ENCODE peak calls at places on chromosome 3, in eight cellular contexts. One of them, this sample, is unnamed. For H3K4me1, the result is how much of the 10 kb centered on the place peaks cover.

GRCh38 chr3:119352863-119353527 is 58.8 kb downstream of the ARHGAP31 start:
- DNase-seq in suprapubic skin: no peak
- DNase-seq in keratinocyte: no peak
- DNase-seq in Panc1: no peak
- DNase-seq in cardiac muscle cell: peak
- DNase-seq in A549: peak
- DNase-seq in mesenchymal stem cell: peak
- DNase-seq in heart right ventricle: no peak
- DNase-seq in this sample: no peak

GRCh38 chr3:118792191-118792590 is 242.5 kb downstream of the IGSF11 start:
- DNase-seq in suprapubic skin: no peak
- DNase-seq in keratinocyte: no peak
- DNase-seq in Panc1: no peak
- DNase-seq in cardiac muscle cell: no peak
- DNase-seq in A549: no peak
- DNase-seq in mesenchymal stem cell: no peak
- DNase-seq in heart right ventricle: no peak
- DNase-seq in this sample: no peak

GRCh38 chr3:25350741-25351140 is 77.3 kb upstream of the RARB start:
- DNase-seq in suprapubic skin: no peak
- DNase-seq in keratinocyte: no peak
- DNase-seq in Panc1: no peak
- DNase-seq in cardiac muscle cell: no peak
- DNase-seq in A549: no peak
- DNase-seq in mesenchymal stem cell: no peak
- DNase-seq in heart right ventricle: no peak
- DNase-seq in this sample: no peak

GRCh38 chr3:44323341-44323955 is 15.1 kb upstream of the TCAIM start:
- DNase-seq in suprapubic skin: no peak
- DNase-seq in keratinocyte: no peak
- DNase-seq in Panc1: peak
- DNase-seq in cardiac muscle cell: peak
- DNase-seq in A549: peak
- DNase-seq in mesenchymal stem cell: peak
- DNase-seq in heart right ventricle: peak
- DNase-seq in this sample: peak

GRCh38 chr3:33006081-33006480 is 54.6 kb downstream of the CCR4 start:
- DNase-seq in suprapubic skin: no peak
- DNase-seq in keratinocyte: no peak
- DNase-seq in Panc1: no peak
- DNase-seq in cardiac muscle cell: no peak
- DNase-seq in A549: no peak
- DNase-seq in mesenchymal stem cell: peak
- DNase-seq in heart right ventricle: no peak
- DNase-seq in this sample: no peak

GRCh38 chr3:195075199-195075940 is 195.6 kb downstream of the XXYLT1 start:
- DNase-seq in suprapubic skin: peak
- DNase-seq in keratinocyte: no peak
- DNase-seq in Panc1: no peak
- DNase-seq in cardiac muscle cell: peak
- DNase-seq in A549: no peak
- DNase-seq in mesenchymal stem cell: no peak
- DNase-seq in heart right ventricle: no peak
- DNase-seq in this sample: no peak

GRCh38 chr3:45706133-45706808 is 17.1 kb downstream of the SACM1L start:
- DNase-seq in suprapubic skin: no peak
- DNase-seq in keratinocyte: no peak
- DNase-seq in Panc1: no peak
- DNase-seq in cardiac muscle cell: no peak
- DNase-seq in A549: no peak
- DNase-seq in mesenchymal stem cell: no peak
- DNase-seq in heart right ventricle: no peak
- DNase-seq in this sample: no peak

GRCh38 chr3:106542101-106542769 is 673.4 kb upstream of the CBLB start:
- DNase-seq in suprapubic skin: no peak
- DNase-seq in keratinocyte: no peak
- DNase-seq in Panc1: no peak
- DNase-seq in cardiac muscle cell: peak
- DNase-seq in A549: no peak
- DNase-seq in mesenchymal stem cell: no peak
- DNase-seq in heart right ventricle: no peak
- DNase-seq in this sample: no peak

GRCh38 chr3:31639828-31640227 is 107.1 kb downstream of the STT3B start:
- DNase-seq in suprapubic skin: no peak
- DNase-seq in keratinocyte: no peak
- DNase-seq in Panc1: no peak
- DNase-seq in cardiac muscle cell: no peak
- DNase-seq in A549: no peak
- DNase-seq in mesenchymal stem cell: no peak
- DNase-seq in heart right ventricle: no peak
- DNase-seq in this sample: no peak

GRCh38 chr3:181628384-181628783 is 83.3 kb upstream of the SOX2 start:
- DNase-seq in suprapubic skin: no peak
- DNase-seq in keratinocyte: no peak
- DNase-seq in Panc1: no peak
- DNase-seq in cardiac muscle cell: no peak
- DNase-seq in A549: no peak
- DNase-seq in mesenchymal stem cell: no peak
- DNase-seq in heart right ventricle: no peak
- DNase-seq in this sample: no peak

GRCh38 chr3:156577731-156578130 is 22.8 kb upstream of the SSR3 start:
- DNase-seq in suprapubic skin: no peak
- DNase-seq in keratinocyte: no peak
- DNase-seq in Panc1: no peak
- DNase-seq in cardiac muscle cell: no peak
- DNase-seq in A549: no peak
- DNase-seq in mesenchymal stem cell: no peak
- DNase-seq in heart right ventricle: no peak
- DNase-seq in this sample: no peak

GRCh38 chr3:9776896-9777694 is 7.3 kb upstream of the CAMK1 start:
- DNase-seq in suprapubic skin: no peak
- DNase-seq in keratinocyte: no peak
- DNase-seq in Panc1: no peak
- DNase-seq in cardiac muscle cell: no peak
- DNase-seq in A549: no peak
- DNase-seq in mesenchymal stem cell: no peak
- DNase-seq in heart right ventricle: no peak
- DNase-seq in this sample: no peak

GRCh38 chr3:185737740-185738680 is 86.8 kb downstream of the IGF2BP2 start:
- DNase-seq in suprapubic skin: no peak
- DNase-seq in keratinocyte: no peak
- DNase-seq in Panc1: no peak
- DNase-seq in cardiac muscle cell: no peak
- DNase-seq in A549: no peak
- DNase-seq in mesenchymal stem cell: no peak
- DNase-seq in heart right ventricle: no peak
- DNase-seq in this sample: no peak

GRCh38 chr3:112013058-112013783 is 14.5 kb downstream of the TAGLN3 start:
- DNase-seq in suprapubic skin: no peak
- DNase-seq in keratinocyte: no peak
- DNase-seq in Panc1: peak
- DNase-seq in cardiac muscle cell: peak
- DNase-seq in A549: peak
- DNase-seq in mesenchymal stem cell: peak
- DNase-seq in heart right ventricle: peak
- DNase-seq in this sample: peak

GRCh38 chr3:141227752-141228151 is 3.9 kb upstream of the PXYLP1 start:
- DNase-seq in suprapubic skin: no peak
- DNase-seq in keratinocyte: no peak
- DNase-seq in Panc1: no peak
- DNase-seq in cardiac muscle cell: peak
- DNase-seq in A549: no peak
- DNase-seq in mesenchymal stem cell: peak
- DNase-seq in heart right ventricle: no peak
- DNase-seq in this sample: no peak

GRCh38 chr3:117955196-117955595 is 1079.5 kb downstream of the IGSF11 start:
- DNase-seq in suprapubic skin: no peak
- DNase-seq in keratinocyte: no peak
- DNase-seq in Panc1: no peak
- DNase-seq in cardiac muscle cell: no peak
- DNase-seq in A549: no peak
- DNase-seq in mesenchymal stem cell: no peak
- DNase-seq in heart right ventricle: no peak
- DNase-seq in this sample: no peak

GRCh38 chr3:196688349-196688748 is 23.7 kb downstream of the CEP19 start:
- DNase-seq in suprapubic skin: no peak
- DNase-seq in keratinocyte: no peak
- DNase-seq in Panc1: no peak
- DNase-seq in cardiac muscle cell: peak
- DNase-seq in A549: no peak
- DNase-seq in mesenchymal stem cell: peak
- DNase-seq in heart right ventricle: peak
- DNase-seq in this sample: peak

GRCh38 chr3:127033786-127034185 is 50.9 kb downstream of the PLXNA1 start:
- DNase-seq in suprapubic skin: no peak
- DNase-seq in keratinocyte: no peak
- DNase-seq in Panc1: no peak
- DNase-seq in cardiac muscle cell: no peak
- DNase-seq in A549: no peak
- DNase-seq in mesenchymal stem cell: no peak
- DNase-seq in heart right ventricle: no peak
- DNase-seq in this sample: no peak

GRCh38 chr3:129603561-129603942 is 2.9 kb downstream of the PLXND1 start:
- DNase-seq in suprapubic skin: no peak
- DNase-seq in keratinocyte: no peak
- DNase-seq in Panc1: no peak
- DNase-seq in cardiac muscle cell: no peak
- DNase-seq in A549: no peak
- DNase-seq in mesenchymal stem cell: no peak
- DNase-seq in heart right ventricle: no peak
- DNase-seq in this sample: no peak

GRCh38 chr3:129600348-129600747 is 6.1 kb downstream of the PLXND1 start:
- DNase-seq in suprapubic skin: no peak
- DNase-seq in keratinocyte: no peak
- DNase-seq in Panc1: no peak
- DNase-seq in cardiac muscle cell: no peak
- DNase-seq in A549: no peak
- DNase-seq in mesenchymal stem cell: no peak
- DNase-seq in heart right ventricle: no peak
- DNase-seq in this sample: no peak

GRCh38 chr3:129602730-129603560 is 3.5 kb downstream of the PLXND1 start:
- DNase-seq in suprapubic skin: peak
- DNase-seq in keratinocyte: no peak
- DNase-seq in Panc1: no peak
- DNase-seq in cardiac muscle cell: peak
- DNase-seq in A549: peak
- DNase-seq in mesenchymal stem cell: peak
- DNase-seq in heart right ventricle: peak
- DNase-seq in this sample: no peak

GRCh38 chr3:129602309-129602708 is 4.2 kb downstream of the PLXND1 start:
- DNase-seq in suprapubic skin: no peak
- DNase-seq in keratinocyte: no peak
- DNase-seq in Panc1: no peak
- DNase-seq in cardiac muscle cell: no peak
- DNase-seq in A549: no peak
- DNase-seq in mesenchymal stem cell: no peak
- DNase-seq in heart right ventricle: no peak
- DNase-seq in this sample: no peak

DNA sequence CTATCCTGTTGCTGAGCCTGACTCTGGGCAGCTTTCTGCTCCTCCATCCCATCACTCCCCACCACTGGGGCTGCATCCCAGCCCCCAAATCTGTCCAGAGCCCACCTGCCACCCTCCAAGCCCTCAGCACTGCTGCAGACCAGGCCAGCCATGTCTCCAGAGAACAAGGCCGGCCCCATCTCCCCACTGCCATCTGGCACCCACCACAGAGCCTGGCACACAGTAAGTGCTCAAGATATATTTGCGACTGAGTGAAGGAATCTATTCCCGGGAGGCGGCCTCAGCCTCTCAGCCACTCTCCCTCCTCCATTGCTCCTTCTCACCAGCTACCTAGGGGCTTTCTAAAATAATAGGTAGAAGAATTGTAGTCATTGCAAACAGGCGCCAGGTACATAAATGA is 4.8 kb downstream of the PLXND1 start:
- DNase-seq in suprapubic skin: no peak
- DNase-seq in keratinocyte: no peak
- DNase-seq in Panc1: no peak
- DNase-seq in cardiac muscle cell: no peak
- DNase-seq in A549: no peak
- DNase-seq in mesenchymal stem cell: no peak
- DNase-seq in heart right ventricle: no peak
- DNase-seq in this sample: no peak
- H3K4me1 ChIP-seq in suprapubic skin: half or more
- H3K4me1 ChIP-seq in keratinocyte: under half
- H3K4me1 ChIP-seq in Panc1: half or more
- H3K4me1 ChIP-seq in cardiac muscle cell: under half
- H3K4me1 ChIP-seq in A549: half or more
- H3K4me1 ChIP-seq in mesenchymal stem cell: half or more
- H3K4me1 ChIP-seq in heart right ventricle: half or more
- H3K4me1 ChIP-seq in this sample: under half

DNA sequence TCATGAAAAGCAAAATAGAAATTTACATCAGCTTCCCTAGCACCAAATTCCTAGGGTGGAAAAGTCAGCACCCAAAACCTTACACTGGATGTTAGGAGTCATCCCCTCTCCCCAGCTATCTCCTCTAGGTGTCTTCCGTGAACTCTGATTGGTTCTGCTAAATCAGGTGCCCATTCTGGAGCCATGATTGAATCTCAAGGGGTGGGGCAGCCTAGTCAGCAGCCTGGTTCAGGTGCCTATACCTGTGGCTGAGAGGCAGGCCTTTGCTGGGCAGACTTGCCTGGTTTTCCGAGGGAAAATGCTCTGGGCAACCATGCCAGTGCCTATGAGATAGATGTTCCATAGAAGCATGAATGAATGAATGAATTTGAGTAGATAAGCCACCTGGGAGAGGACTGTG is 336.7 kb downstream of the LRTM1 start:
- DNase-seq in suprapubic skin: no peak
- DNase-seq in keratinocyte: no peak
- DNase-seq in Panc1: no peak
- DNase-seq in cardiac muscle cell: no peak
- DNase-seq in A549: no peak
- DNase-seq in mesenchymal stem cell: no peak
- DNase-seq in heart right ventricle: no peak
- DNase-seq in this sample: no peak
- H3K4me1 ChIP-seq in suprapubic skin: under half
- H3K4me1 ChIP-seq in keratinocyte: under half
- H3K4me1 ChIP-seq in Panc1: under half
- H3K4me1 ChIP-seq in cardiac muscle cell: under half
- H3K4me1 ChIP-seq in A549: under half
- H3K4me1 ChIP-seq in mesenchymal stem cell: under half
- H3K4me1 ChIP-seq in heart right ventricle: under half
- H3K4me1 ChIP-seq in this sample: under half

DNA sequence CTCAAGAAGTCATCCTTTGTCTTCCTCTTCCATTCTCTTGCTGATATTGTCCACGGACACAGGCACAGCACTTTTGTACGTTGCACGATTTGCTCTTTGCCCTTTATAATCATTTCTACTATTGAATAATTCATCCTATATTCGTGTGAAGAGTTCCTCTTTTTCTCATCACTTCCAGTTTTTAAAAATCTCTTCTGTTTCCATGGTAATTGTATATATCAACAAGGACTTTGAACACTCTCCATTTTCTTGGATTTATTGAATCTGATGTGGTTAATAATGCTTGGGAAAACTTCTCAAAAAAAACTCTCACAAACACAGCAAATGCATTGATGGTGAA is 40.9 kb upstream of the CD47 start:
- DNase-seq in suprapubic skin: no peak
- DNase-seq in keratinocyte: no peak
- DNase-seq in Panc1: no peak
- DNase-seq in cardiac muscle cell: no peak
- DNase-seq in A549: no peak
- DNase-seq in mesenchymal stem cell: peak
- DNase-seq in heart right ventricle: no peak
- DNase-seq in this sample: no peak
- H3K4me1 ChIP-seq in suprapubic skin: under half
- H3K4me1 ChIP-seq in keratinocyte: under half
- H3K4me1 ChIP-seq in Panc1: under half
- H3K4me1 ChIP-seq in cardiac muscle cell: under half
- H3K4me1 ChIP-seq in A549: under half
- H3K4me1 ChIP-seq in mesenchymal stem cell: under half
- H3K4me1 ChIP-seq in heart right ventricle: under half
- H3K4me1 ChIP-seq in this sample: under half

GRCh38 chr3:58042947-58043707 is 34.9 kb downstream of the FLNB start:
- DNase-seq in suprapubic skin: no peak
- DNase-seq in keratinocyte: no peak
- DNase-seq in Panc1: no peak
- DNase-seq in cardiac muscle cell: no peak
- DNase-seq in A549: no peak
- DNase-seq in mesenchymal stem cell: no peak
- DNase-seq in heart right ventricle: no peak
- DNase-seq in this sample: no peak
- H3K4me1 ChIP-seq in suprapubic skin: half or more
- H3K4me1 ChIP-seq in keratinocyte: half or more
- H3K4me1 ChIP-seq in Panc1: half or more
- H3K4me1 ChIP-seq in cardiac muscle cell: under half
- H3K4me1 ChIP-seq in A549: half or more
- H3K4me1 ChIP-seq in mesenchymal stem cell: half or more
- H3K4me1 ChIP-seq in heart right ventricle: under half
- H3K4me1 ChIP-seq in this sample: under half

This sample was measured in colonic mucosa.